ENCODE peak calls at places on chromosomes 2 and 18, in nine cellular contexts. O is cardiac fibroblast, L is AG04450, F is colonic mucosa, K is nephron progenitor cell, E is dorsolateral prefrontal cortex, U is HL-60, H is GM13977, R is AG09319. P is an unnamed sample.

GRCh38 chr2:27212626-27213471 is 781 bp upstream of the SLC5A6 start:
- DNase-seq in R (no peak), L (peak; percentile 15), O (peak; percentile 71), U (peak; percentile 59), K (peak; percentile 19), E (peak; percentile 10), F (peak; percentile 25), H (peak; percentile 66), P (no peak)

GRCh38 chr2:223586261-223586660 is 15.9 kb downstream of the SCG2 start:
- DNase-seq in R (no peak), H (no peak), O (peak; percentile 87), L (peak; percentile 49), U (no peak), K (no peak), F (no peak), E (no peak), P (no peak)

GRCh38 chr18:10300739-10301138 is 153.7 kb upstream of the APCDD1 start:
- DNase-seq in E (no peak), U (no peak), O (no peak), K (no peak), H (no peak), F (no peak), L (no peak), R (no peak), P (no peak)

GRCh38 chr2:181104512-181105121 is 124.2 kb downstream of the UBE2E3 start:
- DNase-seq in H (no peak), R (peak; percentile 58), K (no peak), E (no peak), F (peak; percentile 24), U (peak; percentile 47), L (peak; percentile 46), O (peak; percentile 80), P (no peak)

GRCh38 chr2:120898496-120898895 is 162.8 kb downstream of the GLI2 start:
- DNase-seq in F (no peak), H (no peak), L (no peak), K (no peak), R (no peak), U (no peak), E (no peak), O (no peak), P (no peak)

GRCh38 chr2:207847807-207848544 is 78.3 kb upstream of the FZD5 start:
- DNase-seq in F (peak; percentile 83), O (peak; percentile 89), U (no peak), R (no peak), H (no peak), E (no peak), L (no peak), K (no peak), P (no peak)

GRCh38 chr2:27428213-27428977 is at the start of gene NRBP1:
- DNase-seq in R (peak; percentile 61), F (peak; percentile 95), U (peak; percentile 93), K (peak; percentile 97), H (peak; percentile 96), O (peak; percentile 90), E (peak; percentile 90), L (peak; percentile 68), P (peak; percentile 50)

GRCh38 chr2:30629866-30630265 is 177.4 kb downstream of the CAPN13 start:
- DNase-seq in O (peak; percentile 60), K (no peak), U (no peak), L (no peak), F (no peak), E (no peak), R (no peak), H (no peak), P (no peak)

GRCh38 chr2:19850056-19850455 is 51.7 kb downstream of the TTC32 start:
- DNase-seq in H (no peak), O (no peak), K (no peak), E (no peak), L (no peak), U (no peak), F (no peak), R (no peak), P (no peak)

GRCh38 chr2:188997276-188997675 is 23.1 kb downstream of the COL3A1 start:
- DNase-seq in R (no peak), O (peak; percentile 60), F (no peak), K (no peak), E (no peak), U (no peak), L (no peak), H (no peak), P (no peak)

GRCh38 chr18:13446581-13447470 is 228.3 kb downstream of the LDLRAD4 start:
- DNase-seq in O (no peak), U (no peak), E (no peak), K (peak; percentile 45), F (no peak), L (no peak), R (no peak), H (no peak), P (no peak)

GRCh38 chr2:161427413-161428239 is 11.5 kb downstream of the TBR1 start:
- DNase-seq in R (no peak), U (no peak), H (peak; percentile 25), L (no peak), F (peak; percentile 17), E (peak; percentile 42), K (peak; percentile 25), O (no peak), P (no peak)

GRCh38 chr2:161428240-161428587 is 12.1 kb downstream of the TBR1 start:
- DNase-seq in H (no peak), R (no peak), U (no peak), K (no peak), O (no peak), F (no peak), E (no peak), L (no peak), P (no peak)

GRCh38 chr2:161425966-161426365 is 9.9 kb downstream of the TBR1 start:
- DNase-seq in R (no peak), L (no peak), O (no peak), F (no peak), H (no peak), E (no peak), K (no peak), U (no peak), P (no peak)

GRCh38 chr2:161426416-161426787 is 10.3 kb downstream of the TBR1 start:
- DNase-seq in H (peak; percentile 39), U (no peak), F (no peak), R (no peak), O (no peak), E (no peak), L (no peak), K (peak; percentile 5), P (no peak)

DNA sequence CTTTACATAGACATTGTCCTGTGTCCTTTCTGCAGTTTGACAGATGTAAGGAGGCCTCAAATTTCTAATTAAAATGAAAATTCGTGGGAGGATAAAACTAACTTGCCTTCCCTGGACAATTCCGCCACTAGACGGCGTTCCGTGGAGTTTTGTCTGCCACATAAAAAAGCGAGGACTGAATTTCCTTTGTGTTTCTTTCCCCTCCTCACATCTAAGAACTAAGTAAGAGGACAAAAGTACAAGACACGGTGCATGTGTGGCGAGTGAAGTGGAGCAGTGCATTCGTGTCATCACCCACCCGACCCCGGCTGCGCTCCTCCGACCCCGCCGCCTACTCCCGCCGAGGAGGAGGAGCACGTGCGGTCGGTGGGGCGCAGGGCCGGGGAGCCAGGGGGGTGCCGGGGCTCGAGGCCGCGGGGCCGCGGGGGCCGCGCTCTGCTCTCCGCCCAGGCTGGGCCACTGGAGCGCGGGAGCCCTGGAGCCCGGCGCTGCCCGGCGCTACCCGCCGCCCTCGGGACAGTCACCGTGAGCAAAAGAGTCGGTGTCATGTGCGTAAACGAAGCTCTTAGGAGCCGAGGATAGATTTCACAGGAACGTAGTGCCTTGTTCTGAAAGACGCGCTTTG is 10.8 kb downstream of the TBR1 start:
- DNase-seq in F (peak; percentile 35), E (peak; percentile 36), U (no peak), O (peak; percentile 44), K (peak; percentile 56), L (no peak), R (no peak), H (peak; percentile 28), P (no peak)
- TF ChIP-seq CTCF in F (no peak), E (peak; percentile 29), U (peak; percentile 13), O (peak; percentile 70), K (peak; percentile 37), L (peak; percentile 79), R (peak; percentile 61), H (peak; percentile 23), P (peak; percentile 53)

DNA sequence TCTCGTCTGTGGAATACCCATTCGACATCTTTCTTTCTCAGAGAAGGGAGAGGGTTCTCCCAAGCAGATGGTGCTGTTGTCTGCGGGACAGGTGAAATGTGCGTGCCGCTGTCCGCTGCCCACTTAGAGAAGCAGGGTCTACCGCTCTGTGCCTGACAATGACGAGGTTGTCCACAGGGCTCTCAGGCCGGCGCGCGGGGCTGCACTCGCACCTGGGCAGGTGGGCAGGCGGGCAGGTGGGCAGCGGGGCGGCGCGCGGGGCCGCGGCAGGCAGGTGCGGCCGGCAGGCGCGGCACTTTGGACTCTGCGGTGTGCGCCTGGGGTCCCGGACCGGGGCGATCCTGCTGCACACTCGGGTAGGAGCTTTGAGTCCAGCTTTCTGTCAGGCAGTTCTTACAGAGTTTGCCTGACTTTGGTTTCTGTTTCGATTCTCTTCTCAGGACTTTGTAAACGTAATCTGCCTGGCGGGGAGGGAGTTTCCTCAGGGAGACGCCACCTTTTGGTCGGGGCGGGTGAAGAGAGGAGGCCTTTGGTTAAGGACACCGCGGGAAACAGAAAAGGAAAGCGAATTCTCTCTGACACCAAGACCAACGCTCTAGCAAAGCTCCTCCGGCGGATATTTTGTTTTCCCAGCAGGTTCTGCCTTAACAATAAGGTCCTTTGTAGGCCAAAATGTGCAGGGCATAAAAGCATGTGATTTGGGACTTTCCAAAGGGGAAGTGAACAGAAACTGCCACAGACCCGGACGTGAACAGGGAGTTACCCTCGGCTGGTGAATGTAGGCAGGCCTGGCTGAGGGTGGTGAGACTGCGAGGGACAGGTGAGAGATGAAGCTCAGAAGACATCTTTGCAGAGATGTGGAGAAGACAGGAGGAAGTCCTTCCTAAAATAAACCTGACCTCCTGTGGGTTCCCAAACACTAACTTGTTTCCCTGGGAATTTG is at the start of gene IFIH1:
- DNase-seq in E (peak; percentile 53), F (peak; percentile 92), K (peak; percentile 49), O (peak; percentile 90), L (peak; percentile 68), H (peak; percentile 91), U (peak; percentile 87), R (peak; percentile 65), P (no peak)
- TF ChIP-seq CTCF in E (peak; percentile 41), F (no peak), K (no peak), O (peak; percentile 37), L (peak; percentile 57), H (peak; percentile 26), U (peak; percentile 9), R (peak; percentile 53), P (no peak)

GRCh38 chr2:205564761-205565160 is 117.5 kb upstream of the NRP2 start:
- DNase-seq in H (no peak), O (no peak), F (no peak), R (no peak), U (no peak), K (no peak), L (no peak), E (no peak), P (no peak)
- TF ChIP-seq CTCF in H (no peak), O (no peak), F (no peak), R (no peak), U (no peak), K (no peak), L (peak; percentile 8), E (no peak), P (no peak)

DNA sequence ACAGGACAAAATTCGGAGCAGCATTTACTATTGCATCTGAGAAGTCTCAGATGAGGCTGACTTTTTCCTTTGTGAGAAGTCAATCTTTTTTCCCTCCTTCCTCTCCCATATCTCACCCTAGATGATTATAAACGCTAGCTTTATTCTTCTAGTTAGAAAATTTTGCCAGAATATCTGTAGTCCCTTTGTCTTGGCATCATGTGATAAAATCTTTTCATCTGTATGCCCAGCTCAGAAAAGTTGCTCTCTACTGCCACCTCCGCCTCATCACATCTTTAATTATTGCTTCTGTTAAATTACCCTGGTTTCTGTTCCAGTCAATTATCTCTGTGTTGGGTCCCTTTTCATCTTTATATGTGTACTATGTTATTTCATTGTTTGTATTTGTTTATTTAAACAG is 210.8 kb upstream of the SLC35G4 start:
- DNase-seq in K (no peak), F (no peak), U (no peak), H (no peak), O (peak; percentile 9), E (no peak), R (no peak), L (no peak), P (no peak)
- TF ChIP-seq CTCF in K (peak; percentile 24), F (no peak), U (no peak), H (no peak), O (no peak), E (no peak), R (no peak), L (peak; percentile 43), P (peak; percentile 21)